ENCODE peak calls at places on chromosomes 2 and 18, in four cellular contexts. P is uterus, S is IMR-90, X is gastrocnemius medialis. M is an unnamed sample.

GRCh38 chr2:138321458-138321857 is 180.1 kb upstream of the SPOPL start:
- DNase-seq in P (no peak), S (no peak), X (no peak), M (no peak)

GRCh38 chr2:68974946-68975665 is 670 bp downstream of the GKN1 start:
- DNase-seq in P (no peak), S (no peak), X (no peak), M (no peak)

GRCh38 chr2:8121826-8122505 is 559.9 kb upstream of the ID2 start:
- DNase-seq in P (no peak), S (peak; percentile 22), X (no peak), M (no peak)

GRCh38 chr2:219218279-219219112 is at the start of gene ABCB6:
- DNase-seq in P (peak; percentile 98), S (peak; percentile 90), X (peak; percentile 96), M (peak; percentile 94)

GRCh38 chr2:215904101-215904500 is 109.2 kb downstream of the MREG start:
- DNase-seq in P (no peak), S (peak; percentile 78), X (no peak), M (no peak)

GRCh38 chr2:26000561-26001211 is 18.4 kb upstream of the KIF3C start:
- DNase-seq in P (no peak), S (no peak), X (peak; percentile 73), M (no peak)

GRCh38 chr2:84459944-84460429 is 907 bp upstream of the SUCLG1 start:
- DNase-seq in P (no peak), S (no peak), X (no peak), M (no peak)

GRCh38 chr2:234845602-234846588 is 105.9 kb upstream of the SH3BP4 start:
- DNase-seq in P (no peak), S (no peak), X (no peak), M (no peak)

GRCh38 chr2:2906091-2906490 is 471.5 kb downstream of the EIPR1 start:
- DNase-seq in P (no peak), S (no peak), X (no peak), M (no peak)

GRCh38 chr18:47964086-47964485 is 33.6 kb upstream of the SMAD2 start:
- DNase-seq in P (no peak), S (no peak), X (no peak), M (no peak)

GRCh38 chr18:72672364-72673151 is 128.4 kb upstream of the CBLN2 start:
- DNase-seq in P (no peak), S (peak; percentile 11), X (no peak), M (no peak)

DNA sequence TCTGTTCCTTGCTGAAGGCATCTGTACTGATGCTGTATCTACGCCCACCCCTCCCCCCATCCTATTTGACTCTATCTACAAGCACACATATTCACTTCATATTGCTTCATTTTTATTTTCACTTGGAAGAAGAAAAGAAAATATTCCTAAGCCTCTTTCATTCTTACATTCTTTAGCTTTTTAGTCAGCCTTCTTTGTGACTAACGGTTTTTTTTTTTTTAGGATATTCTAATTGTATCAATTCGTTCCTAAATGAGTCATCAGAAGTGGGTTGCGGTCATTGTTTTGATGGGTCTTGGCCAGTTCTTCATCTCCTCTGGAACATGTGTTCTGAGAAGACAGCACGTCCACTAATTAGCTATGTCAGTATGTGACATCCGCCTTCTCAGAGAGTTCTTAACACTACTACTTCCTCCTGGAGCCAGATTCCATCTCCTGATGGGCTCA is 88.7 kb downstream of the MYO1B start:
- DNase-seq in P (peak; percentile 35), S (peak; percentile 92), X (no peak), M (no peak)
- H3K36me3 ChIP-seq in P (no peaks in the 10 kb centered on the region), S (peaks cover 21% of the 10 kb centered on the region), X (no peaks in the 10 kb centered on the region), M (no peaks in the 10 kb centered on the region)

DNA sequence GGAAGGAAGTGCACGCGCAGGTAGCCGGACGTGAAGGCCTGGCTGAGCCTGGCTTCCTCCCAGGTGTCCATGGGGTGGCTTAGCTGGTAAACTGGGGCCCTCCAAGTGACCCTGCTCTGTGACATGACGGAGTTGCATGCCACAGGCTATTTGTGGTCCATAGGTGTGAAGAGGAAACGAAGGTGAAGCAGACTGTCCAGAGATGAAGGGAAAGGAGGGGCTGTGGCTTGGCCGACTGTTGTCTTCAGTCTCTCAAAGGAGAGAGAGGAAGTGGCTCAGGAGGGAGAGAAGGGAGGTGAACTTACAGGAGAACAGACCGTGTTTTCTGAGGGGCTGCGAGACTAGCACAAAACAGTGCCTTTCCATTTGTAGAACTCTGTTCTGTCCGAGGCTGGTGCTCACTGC is 19.3 kb downstream of the INPP5D start:
- DNase-seq in P (no peak), S (no peak), X (no peak), M (no peak)
- TF ChIP-seq POLR2A in P (no peak), S (no peak), X (no peak), M (no peak)

DNA sequence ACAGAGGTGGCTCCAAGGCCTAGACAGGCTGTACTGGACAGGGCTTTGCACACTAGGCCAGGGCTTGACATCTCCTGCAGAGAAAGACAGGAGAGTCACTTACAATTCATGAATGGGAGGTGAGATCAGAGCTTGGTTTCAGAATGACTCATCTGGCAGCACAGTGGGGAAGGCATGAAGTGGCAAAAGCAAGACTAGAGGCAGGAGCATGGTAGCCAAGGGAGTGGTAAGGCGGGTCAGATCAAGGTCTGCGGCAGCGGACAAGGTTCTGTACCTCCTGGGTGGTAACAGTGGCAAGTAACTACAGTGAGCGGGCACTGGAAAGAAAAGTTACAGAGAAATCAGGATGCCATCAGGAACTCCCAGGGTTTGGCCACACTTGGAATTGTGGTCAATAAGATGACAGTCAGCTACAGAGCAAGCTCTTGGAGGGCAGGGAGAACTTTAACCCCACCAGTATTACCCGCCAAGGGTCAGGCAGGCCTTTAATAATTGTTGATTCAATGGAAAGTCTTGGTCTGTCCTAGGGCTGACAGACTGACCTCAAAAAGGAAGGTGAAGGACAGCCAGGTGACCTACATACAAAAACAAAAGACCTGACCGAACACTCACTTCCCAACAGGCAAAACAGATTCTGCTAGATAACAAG is 5.7 kb downstream of the MCFD2 start:
- DNase-seq in P (no peak), S (peak; percentile 88), X (peak; percentile 55), M (no peak)
- H3K36me3 ChIP-seq in P (no peaks in the 10 kb centered on the region), S (peaks cover 50% of the 10 kb centered on the region), X (peaks cover 3% of the 10 kb centered on the region), M (no peaks in the 10 kb centered on the region)

DNA sequence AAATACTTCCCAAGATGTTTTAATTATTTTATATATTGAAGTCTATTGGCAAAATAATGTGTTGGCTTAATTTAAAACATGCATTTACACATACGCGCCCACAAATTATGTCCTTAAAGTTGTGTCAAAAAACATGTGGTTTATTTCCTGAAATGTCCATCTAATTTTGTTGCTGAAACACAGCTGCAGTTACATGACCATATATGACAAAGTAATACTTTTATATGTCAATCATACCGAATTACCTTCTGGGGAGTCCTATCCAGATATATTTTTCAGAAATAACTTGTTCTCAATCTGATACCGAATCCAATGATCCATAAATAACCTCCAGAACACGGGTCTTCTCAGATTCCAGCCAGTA is 2.5 kb downstream of the SCG2 start:
- DNase-seq in P (no peak), S (no peak), X (no peak), M (no peak)
- TF ChIP-seq POLR2A in P (no peak), S (no peak), X (no peak), M (no peak)

DNA sequence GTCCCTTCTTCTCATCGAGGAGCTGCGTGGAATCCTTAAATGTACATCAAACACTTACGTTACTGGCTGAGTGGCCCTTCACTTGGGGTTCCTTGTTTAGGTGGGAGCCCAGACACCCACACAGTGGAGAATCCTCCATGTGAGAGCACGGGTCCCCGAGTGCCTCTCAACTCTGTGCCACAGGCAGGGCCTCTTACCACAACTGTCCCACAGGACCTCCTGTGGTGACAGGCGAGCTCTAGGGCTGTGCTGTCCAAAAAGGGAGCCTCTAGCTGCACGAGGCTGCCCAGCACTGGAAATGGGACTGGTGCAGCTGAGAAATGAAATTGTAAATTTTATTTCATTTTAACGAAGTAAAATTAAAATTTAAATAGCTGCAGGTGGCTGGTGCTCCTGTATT is 145.7 kb downstream of the DYSF start:
- DNase-seq in P (no peak), S (no peak), X (no peak), M (no peak)
- H3K36me3 ChIP-seq in P (no peaks in the 10 kb centered on the region), S (no peaks in the 10 kb centered on the region), X (no peaks in the 10 kb centered on the region), M (no peaks in the 10 kb centered on the region)

GRCh38 chr2:100887713-100888112 is 67.8 kb downstream of the NPAS2 start:
- DNase-seq in P (no peak), S (no peak), X (no peak), M (peak; percentile 57)

GRCh38 chr2:100891911-100892642 is 72.1 kb downstream of the NPAS2 start:
- DNase-seq in P (no peak), S (peak; percentile 67), X (no peak), M (no peak)

GRCh38 chr2:100888602-100889001 is 68.7 kb downstream of the NPAS2 start:
- DNase-seq in P (no peak), S (no peak), X (no peak), M (no peak)

GRCh38 chr2:100887039-100887578 is 67.2 kb downstream of the NPAS2 start:
- DNase-seq in P (no peak), S (no peak), X (no peak), M (no peak)

GRCh38 chr2:100889286-100889685 is 69.3 kb downstream of the NPAS2 start:
- DNase-seq in P (no peak), S (no peak), X (no peak), M (no peak)
- TF ChIP-seq POLR2A in P (no peak), S (no peak), X (no peak), M (no peak)

DNA sequence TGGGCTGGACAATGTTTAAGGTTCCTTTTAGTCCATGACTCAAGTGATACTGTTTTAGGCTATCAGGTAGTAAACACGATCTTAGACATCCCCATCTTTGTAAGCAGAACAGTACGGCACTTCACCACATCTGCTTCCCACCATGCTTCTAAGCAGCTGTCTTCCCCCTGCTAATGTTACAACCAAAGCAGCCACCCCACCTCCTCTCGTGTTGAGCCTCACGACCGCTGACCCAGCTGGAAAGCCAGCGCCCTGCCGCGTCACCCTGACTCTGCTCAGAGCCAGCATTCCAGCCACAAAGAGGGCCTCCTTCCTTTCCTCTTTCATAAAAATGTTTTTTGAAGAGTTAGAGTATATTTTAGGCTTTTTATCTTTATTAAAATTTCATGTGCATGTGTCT is 9.4 kb downstream of the MTERF4 start:
- DNase-seq in P (no peak), S (no peak), X (no peak), M (no peak)
- H3K36me3 ChIP-seq in P (no peaks in the 10 kb centered on the region), S (peaks cover 59% of the 10 kb centered on the region), X (no peaks in the 10 kb centered on the region), M (peaks cover 20% of the 10 kb centered on the region)

DNA sequence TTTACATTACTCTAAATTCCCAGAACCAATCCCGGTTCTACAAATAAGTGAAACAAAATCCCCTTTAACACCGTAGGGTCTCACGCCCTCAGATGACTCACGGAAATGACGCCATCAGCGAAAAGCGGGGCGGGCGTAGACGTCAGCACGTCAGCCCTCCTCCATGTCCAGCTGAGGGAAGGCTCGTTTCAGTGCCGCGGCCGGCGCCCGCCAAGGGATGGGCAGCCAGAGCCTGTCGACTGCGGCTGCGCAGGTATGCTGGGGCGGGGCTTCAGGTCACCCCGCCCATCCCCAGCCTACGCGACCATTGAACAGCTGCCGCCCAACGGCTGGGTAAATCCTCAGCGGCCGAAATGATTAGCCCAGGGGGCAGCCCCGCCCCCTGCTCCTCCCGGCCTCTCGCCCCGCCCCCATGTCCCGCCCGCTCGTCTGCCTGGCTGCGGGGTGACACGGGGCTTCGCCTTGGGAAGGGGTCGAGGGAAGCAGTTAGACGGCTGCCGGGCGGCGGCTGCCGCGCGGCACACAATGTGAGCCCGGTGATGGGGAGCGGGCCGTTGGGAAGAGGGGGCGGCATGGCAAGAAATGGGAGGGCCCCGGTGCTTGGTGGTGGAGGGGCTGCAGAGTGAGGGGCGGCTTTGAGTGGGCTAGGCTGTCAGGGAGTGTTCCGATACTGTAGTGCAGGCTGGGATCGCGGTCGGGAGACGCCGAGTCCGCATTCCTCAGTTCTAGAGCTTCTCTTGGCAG is at the start of gene NBEAL1:
- DNase-seq in P (peak; percentile 98), S (peak; percentile 100), X (peak; percentile 97), M (peak; percentile 97)
- TF ChIP-seq POLR2A in P (peak; percentile 83), S (peak; percentile 90), X (peak; percentile 76), M (peak; percentile 17)